ENCODE peak calls at places on chromosomes 5 and 9, in five cellular contexts. K is mammary epithelial cell, F is epithelial cell of proximal tubule, G is GM06990, L is NB4. X is an unnamed sample.

GRCh38 chr5:127993476-127993875 is 90.1 kb upstream of the SLC12A2 start:
- DNase-seq in L (no peak), K (no peak), F (no peak), G (no peak), X (no peak)

GRCh38 chr5:34484190-34484589 is 171.9 kb upstream of the RAI14 start:
- DNase-seq in L (no peak), G (no peak), K (no peak), F (no peak), X (no peak)

GRCh38 chr9:77449177-77450092 is 198.7 kb downstream of the GNA14 start:
- DNase-seq in L (no peak), G (no peak), K (peak; percentile 68), F (no peak), X (no peak)

GRCh38 chr9:115229496-115229895 is 111.5 kb upstream of the TNC start:
- DNase-seq in L (no peak), F (no peak), K (peak; percentile 61), G (no peak), X (no peak)

GRCh38 chr5:175246242-175246891 is 197.6 kb downstream of the DRD1 start:
- DNase-seq in K (peak; percentile 0), F (peak; percentile 49), G (no peak), L (peak; percentile 11), X (peak; percentile 92)

GRCh38 chr9:87849144-87849741 is 33.4 kb upstream of the SPATA31E1 start:
- DNase-seq in G (no peak), K (no peak), L (no peak), F (no peak), X (no peak)

GRCh38 chr5:159640376-159640775 is 275.9 kb upstream of the ADRA1B start:
- DNase-seq in K (no peak), G (no peak), L (no peak), F (no peak), X (no peak)

GRCh38 chr9:94649100-94649855 is 10.0 kb upstream of the FBP1 start:
- DNase-seq in G (no peak), F (no peak), K (peak; percentile 86), L (peak; percentile 95), X (peak; percentile 19)

GRCh38 chr9:132794730-132795380 is 83.2 kb downstream of the AK8 start:
- DNase-seq in L (no peak), K (peak; percentile 65), F (no peak), G (no peak), X (no peak)

GRCh38 chr5:115414406-115415142 is 118.1 kb upstream of the CCDC112 start:
- DNase-seq in G (no peak), L (no peak), K (no peak), F (peak; percentile 35), X (peak; percentile 53)

GRCh38 chr5:146034127-146034526 is 71.2 kb downstream of the PLAC8L1 start:
- DNase-seq in K (no peak), F (no peak), G (no peak), L (no peak), X (no peak)

GRCh38 chr5:125823572-125823971 is 599.6 kb upstream of the GRAMD2B start:
- DNase-seq in G (no peak), K (peak; percentile 13), L (no peak), F (no peak), X (no peak)

GRCh38 chr5:87170799-87171198 is 96.9 kb upstream of the RASA1 start:
- DNase-seq in G (no peak), K (no peak), L (no peak), F (no peak), X (no peak)

GRCh38 chr9:6195714-6196360 is 19.8 kb upstream of the IL33 start:
- DNase-seq in K (peak; percentile 51), F (no peak), G (no peak), L (no peak), X (no peak)

GRCh38 chr9:130912932-130913598 is 16.5 kb upstream of the QRFP start:
- DNase-seq in G (no peak), L (no peak), K (peak; percentile 79), F (peak; percentile 47), X (peak; percentile 75)

GRCh38 chr9:38004809-38005560 is 64.0 kb downstream of the SHB start:
- DNase-seq in G (no peak), L (no peak), F (no peak), K (peak; percentile 29), X (no peak)

GRCh38 chr5:160379485-160379884 is 9.1 kb upstream of the C1QTNF2 start:
- DNase-seq in K (no peak), F (no peak), G (no peak), L (no peak), X (no peak)

GRCh38 chr9:128340691-128341434 is 536 bp downstream of the SLC27A4 start:
- DNase-seq in K (no peak), F (no peak), G (no peak), L (no peak), X (no peak)

GRCh38 chr5:14958196-14958595 is 86.6 kb upstream of the ANKH start:
- DNase-seq in G (no peak), F (no peak), L (no peak), K (peak; percentile 56), X (no peak)

GRCh38 chr9:126009047-126009446 is 261.9 kb downstream of the PBX3 start:
- DNase-seq in L (peak; percentile 22), K (no peak), F (no peak), G (no peak), X (no peak)

GRCh38 chr5:174371600-174372094 is 326.1 kb downstream of the NSG2 start:
- DNase-seq in K (no peak), G (no peak), L (peak; percentile 83), F (no peak), X (peak; percentile 37)

GRCh38 chr5:16033196-16033925 is 146.2 kb downstream of the MARCHF11 start:
- DNase-seq in L (no peak), F (no peak), K (no peak), G (no peak), X (no peak)

GRCh38 chr9:130290353-130291181 is 25.0 kb downstream of the HMCN2 start:
- DNase-seq in G (no peak), L (no peak), K (no peak), F (no peak), X (no peak)

GRCh38 chr5:56683281-56683680 is 132.1 kb upstream of the MAP3K1 start:
- DNase-seq in G (no peak), K (no peak), F (no peak), L (no peak), X (no peak)

GRCh38 chr5:150053231-150053626 is 33.1 kb downstream of the CSF1R start:
- DNase-seq in F (peak; percentile 37), G (no peak), K (peak; percentile 59), L (peak; percentile 94), X (peak; percentile 72)

GRCh38 chr9:120845255-120845654 is 2.5 kb upstream of the PSMD5 start:
- DNase-seq in G (no peak), L (no peak), K (no peak), F (no peak), X (no peak)

GRCh38 chr5:11981986-11982385 is 77.7 kb upstream of the CTNND2 start:
- DNase-seq in L (no peak), F (no peak), K (no peak), G (no peak), X (no peak)

GRCh38 chr9:110257971-110258370 is 1.7 kb upstream of the TXN start:
- DNase-seq in G (no peak), L (no peak), F (no peak), K (no peak), X (no peak)

GRCh38 chr9:89395931-89396710 is 77.8 kb downstream of the SECISBP2 start:
- DNase-seq in L (no peak), G (no peak), F (no peak), K (no peak), X (no peak)

GRCh38 chr9:89544280-89544664 is 46.4 kb upstream of the SEMA4D start:
- DNase-seq in L (no peak), G (no peak), F (no peak), K (peak; percentile 14), X (no peak)

GRCh38 chr9:109303900-109304299 is 17.0 kb downstream of the EPB41L4B start:
- DNase-seq in G (no peak), F (no peak), K (no peak), L (no peak), X (no peak)

GRCh38 chr9:30944741-30945280 is 1439.6 kb upstream of the ACO1 start:
- DNase-seq in F (no peak), G (no peak), L (no peak), K (no peak), X (no peak)

GRCh38 chr5:58582004-58582403 is 871 bp upstream of the RAB3C start:
- DNase-seq in K (no peak), F (no peak), G (no peak), L (peak; percentile 79), X (no peak)

GRCh38 chr9:71765693-71766092 is 2.6 kb downstream of the CEMIP2 start:
- DNase-seq in G (no peak), K (peak; percentile 76), L (no peak), F (no peak), X (no peak)
- H3K4me3 ChIP-seq in G (no peak overlapping the region), K (peak overlapping the region; percentile 21), L (no peak overlapping the region), F (peak overlapping the region; percentile 87), X (no peak overlapping the region)

DNA sequence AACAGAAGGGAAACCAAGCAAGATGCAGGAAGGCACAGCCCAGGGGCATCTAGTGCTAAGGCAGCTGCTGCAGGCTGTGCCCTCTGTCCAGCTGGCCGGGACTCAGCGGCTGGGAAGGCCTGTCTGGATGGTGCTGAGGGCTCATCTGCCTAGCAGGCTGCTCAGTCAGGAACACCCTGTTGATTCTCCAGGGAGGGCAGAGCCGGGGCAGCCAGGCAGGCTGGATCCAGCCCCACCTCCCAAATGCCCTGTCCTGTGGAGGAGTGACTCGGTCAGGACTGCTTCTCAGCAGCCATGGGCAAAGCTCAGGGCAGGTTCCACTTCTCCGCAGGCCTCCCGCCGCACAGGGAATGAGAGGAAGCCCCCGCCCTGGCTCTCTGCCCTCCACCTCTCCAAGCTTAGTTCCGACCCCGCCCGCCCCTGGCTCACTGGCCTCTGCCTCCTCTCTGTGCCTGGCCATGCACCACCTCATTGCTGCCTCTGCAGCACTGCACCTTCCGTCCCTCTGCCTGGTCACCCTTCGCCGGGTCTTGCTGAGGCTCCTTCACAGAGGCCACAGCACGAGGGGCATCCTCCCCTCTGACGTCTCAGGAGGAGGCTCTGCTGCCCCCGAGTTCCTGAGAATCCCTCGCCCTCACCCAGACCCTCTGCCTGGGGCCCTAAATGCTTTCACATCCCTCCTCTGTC is 7.6 kb upstream of the LCN9 start:
- DNase-seq in F (no peak), G (no peak), K (no peak), L (no peak), X (no peak)
- H3K4me3 ChIP-seq in F (no peak overlapping the region), G (no peak overlapping the region), K (no peak overlapping the region), L (no peak overlapping the region), X (no peak overlapping the region)

GRCh38 chr5:173238312-173239232 is 3.6 kb upstream of the NKX2-5 start:
- DNase-seq in K (no peak), G (no peak), L (no peak), F (no peak), X (no peak)
- H3K4me3 ChIP-seq in K (no peak overlapping the region), G (no peak overlapping the region), L (no peak overlapping the region), F (no peak overlapping the region), X (no peak overlapping the region)

DNA sequence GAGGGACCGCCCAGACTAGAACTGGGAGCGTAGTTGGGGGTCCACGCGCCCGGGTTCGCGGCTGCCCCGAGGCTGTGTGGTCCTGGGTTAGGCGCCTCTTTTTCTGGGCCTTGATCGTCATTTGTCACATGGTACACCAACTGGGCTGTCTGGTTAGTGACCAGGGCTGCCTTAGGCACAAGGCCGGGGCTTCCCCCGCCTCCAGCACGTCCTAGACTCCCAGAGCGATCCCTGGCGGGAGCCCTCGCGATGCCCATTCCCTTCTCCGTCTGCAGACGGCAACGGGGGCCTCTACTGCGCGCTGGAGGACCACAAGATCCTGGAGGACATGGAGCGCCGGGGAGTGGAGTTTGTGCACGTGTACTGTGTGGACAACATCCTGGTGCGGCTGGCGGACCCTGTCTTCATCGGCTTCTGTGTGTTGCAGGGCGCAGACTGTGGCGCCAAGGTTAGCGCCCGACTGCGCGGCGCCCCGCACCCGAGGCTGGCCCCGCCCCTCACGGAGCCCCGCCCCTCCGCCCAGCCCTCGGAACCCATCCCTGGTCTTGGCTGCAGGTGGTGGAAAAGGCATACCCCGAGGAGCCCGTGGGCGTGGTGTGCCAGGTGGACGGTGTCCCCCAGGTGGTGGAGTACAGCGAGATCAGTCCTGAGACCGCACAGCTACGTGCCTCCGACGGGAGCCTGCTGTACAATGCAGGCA is 1.5 kb downstream of the UAP1L1 start:
- DNase-seq in K (no peak), F (no peak), G (no peak), L (no peak), X (no peak)
- H3K4me3 ChIP-seq in K (no peak overlapping the region), F (peak overlapping the region; percentile 72), G (peak overlapping the region; percentile 73), L (no peak overlapping the region), X (peak overlapping the region; percentile 68)

X was measured in kidney epithelial cell.